ENCODE peak calls at places on chromosomes 11 and 22, in four cellular contexts. F is ELR, E is NCI-H2029, P is T-helper 1 cell. D is an unnamed sample.

GRCh38 chr11:31783264-31783663 is 27.9 kb downstream of the PAX6 start:
- DNase-seq in E (no peak), F (no peak), P (no peak), D (no peak)

GRCh38 chr11:128469220-128469619 is 118.1 kb downstream of the ETS1 start:
- DNase-seq in E (no peak), F (no peak), P (no peak), D (no peak)

GRCh38 chr11:128789497-128790080 is 77.5 kb downstream of the KCNJ1 start:
- DNase-seq in P (no peak), E (no peak), F (no peak), D (no peak)

GRCh38 chr11:2911088-2912037 is 17.9 kb downstream of the PHLDA2 start:
- DNase-seq in E (peak; percentile 49), F (no peak), P (no peak), D (no peak)

GRCh38 chr22:46483353-46483752 is 54.1 kb downstream of the CELSR1 start:
- DNase-seq in P (no peak), E (no peak), F (no peak), D (no peak)

GRCh38 chr11:17934194-17934593 is 78.7 kb downstream of the SERGEF start:
- DNase-seq in E (no peak), F (no peak), P (no peak), D (no peak)

GRCh38 chr11:78586452-78587046 is 11.9 kb upstream of the NARS2 start:
- DNase-seq in P (no peak), E (no peak), F (peak; percentile 48), D (peak; percentile 90)

GRCh38 chr22:48218889-48219420 is 1456.5 kb downstream of the TBC1D22A start:
- DNase-seq in F (no peak), P (no peak), E (no peak), D (no peak)

GRCh38 chr11:42410251-42410956 is 901.4 kb upstream of the API5 start:
- DNase-seq in E (no peak), P (no peak), F (no peak), D (peak; percentile 40)